ENCODE peak calls at places on chromosomes 13 and 19, in ten cellular contexts. A is cardiac muscle cell, Q is ovary, I is fibroblast of lung, Z is brain microvascular endothelial cell, L is psoas muscle, E is body of pancreas, K is left lung, U is endodermal cell, W is HepG2. V is an unnamed sample.

GRCh38 chr13:32415019-32415418 is 12.9 kb downstream of the N4BP2L1 start:
- DNase-seq in A (no peak), Q (no peak), I (no peak), Z (no peak), L (no peak), E (no peak), K (no peak), U (peak), W (no peak), V (no peak)

GRCh38 chr19:6012416-6013170 is 34.7 kb upstream of the RANBP3 start:
- DNase-seq in A (no peak), Q (no peak), I (no peak), Z (no peak), L (no peak), E (no peak), K (peak), U (no peak), W (no peak), V (no peak)

GRCh38 chr19:41937976-41938375 is 9.7 kb upstream of the ERFL start:
- DNase-seq in A (no peak), Q (no peak), I (no peak), Z (no peak), L (no peak), E (no peak), K (no peak), U (peak), W (no peak), V (no peak)

GRCh38 chr19:12034610-12035009 is 869 bp downstream of the ZNF433 start:
- DNase-seq in A (no peak), Q (no peak), I (peak), Z (no peak), L (no peak), E (peak), K (no peak), U (no peak), W (no peak), V (no peak)

GRCh38 chr19:1469936-1470863 is 8.8 kb downstream of the C19orf25 start:
- DNase-seq in A (peak), Q (peak), I (no peak), Z (no peak), L (peak), E (no peak), K (peak), U (peak), W (no peak), V (peak)

GRCh38 chr19:27777242-27777641 is 1435.7 kb downstream of the UQCRFS1 start:
- DNase-seq in A (no peak), Q (no peak), I (no peak), Z (no peak), L (no peak), E (no peak), K (no peak), U (peak), W (no peak), V (no peak)

GRCh38 chr19:12527034-12527836 is 24.0 kb downstream of the ZNF564 start:
- DNase-seq in A (peak), Q (no peak), I (peak), Z (peak), L (no peak), E (no peak), K (no peak), U (no peak), W (no peak), V (no peak)

GRCh38 chr13:78161266-78161665 is 242.6 kb upstream of the EDNRB start:
- DNase-seq in A (no peak), Q (no peak), I (no peak), Z (no peak), L (no peak), E (no peak), K (no peak), U (no peak), W (no peak), V (no peak)

GRCh38 chr19:29806098-29806866 is 5.5 kb upstream of the CCNE1 start:
- DNase-seq in A (peak), Q (no peak), I (peak), Z (peak), L (peak), E (no peak), K (no peak), U (peak), W (peak), V (peak)

GRCh38 chr19:50568321-50569022 is at the start of gene LRRC4B:
- DNase-seq in A (peak), Q (peak), I (no peak), Z (no peak), L (no peak), E (no peak), K (no peak), U (peak), W (no peak), V (no peak)

GRCh38 chr19:3176715-3177501 is 1.7 kb upstream of the S1PR4 start:
- DNase-seq in A (no peak), Q (no peak), I (peak), Z (no peak), L (no peak), E (no peak), K (peak), U (no peak), W (no peak), V (no peak)

GRCh38 chr13:102693250-102693649 is 1.6 kb downstream of the METTL21C start:
- DNase-seq in A (no peak), Q (no peak), I (no peak), Z (no peak), L (no peak), E (no peak), K (no peak), U (no peak), W (no peak), V (no peak)

GRCh38 chr13:109782066-109782822 is 4.1 kb downstream of the IRS2 start:
- DNase-seq in A (no peak), Q (peak), I (no peak), Z (no peak), L (no peak), E (no peak), K (peak), U (no peak), W (no peak), V (no peak)

GRCh38 chr19:54449701-54450069 is 686 bp downstream of the LENG8 start:
- DNase-seq in A (no peak), Q (no peak), I (peak), Z (peak), L (no peak), E (no peak), K (no peak), U (no peak), W (no peak), V (no peak)

GRCh38 chr13:39877134-39877533 is 221.7 kb downstream of the COG6 start:
- DNase-seq in A (no peak), Q (no peak), I (no peak), Z (no peak), L (no peak), E (no peak), K (no peak), U (no peak), W (no peak), V (no peak)

GRCh38 chr13:113413898-113414282 is 39.4 kb downstream of the ADPRHL1 start:
- DNase-seq in A (no peak), Q (no peak), I (peak), Z (no peak), L (peak), E (no peak), K (peak), U (no peak), W (no peak), V (no peak)

GRCh38 chr19:57664269-57665127 is 4.2 kb upstream of the ZSCAN4 start:
- DNase-seq in A (peak), Q (peak), I (peak), Z (peak), L (peak), E (peak), K (peak), U (peak), W (peak), V (peak)

GRCh38 chr19:50434525-50434924 is 1.8 kb downstream of the MYBPC2 start:
- DNase-seq in A (no peak), Q (no peak), I (no peak), Z (no peak), L (no peak), E (no peak), K (peak), U (peak), W (no peak), V (no peak)

GRCh38 chr13:99830931-99831330 is 140.6 kb downstream of the ZIC5 start:
- DNase-seq in A (no peak), Q (no peak), I (no peak), Z (no peak), L (no peak), E (no peak), K (no peak), U (peak), W (no peak), V (no peak)

GRCh38 chr19:10544242-10544752 is 593 bp downstream of the ATG4D start:
- DNase-seq in A (no peak), Q (peak), I (no peak), Z (no peak), L (no peak), E (peak), K (peak), U (peak), W (no peak), V (peak)

GRCh38 chr13:36345438-36346221 is 564 bp downstream of the SPART start:
- DNase-seq in A (peak), Q (peak), I (peak), Z (peak), L (peak), E (peak), K (peak), U (peak), W (peak), V (peak)

GRCh38 chr13:76556632-76557031 is 329.6 kb downstream of the KCTD12 start:
- DNase-seq in A (no peak), Q (no peak), I (no peak), Z (no peak), L (no peak), E (no peak), K (no peak), U (no peak), W (no peak), V (no peak)

GRCh38 chr13:48483589-48483988 is 49.3 kb downstream of the RCBTB2 start:
- DNase-seq in A (no peak), Q (no peak), I (no peak), Z (no peak), L (no peak), E (no peak), K (no peak), U (no peak), W (no peak), V (no peak)

GRCh38 chr19:46213806-46214205 is 15.7 kb upstream of the IGFL1 start:
- DNase-seq in A (no peak), Q (no peak), I (no peak), Z (no peak), L (no peak), E (no peak), K (peak), U (no peak), W (no peak), V (no peak)

GRCh38 chr19:47231215-47232054 is 436 bp upstream of the BBC3 start:
- DNase-seq in A (peak), Q (peak), I (peak), Z (peak), L (peak), E (peak), K (peak), U (peak), W (peak), V (peak)

GRCh38 chr19:1364070-1364719 is 19.5 kb upstream of the NDUFS7 start:
- DNase-seq in A (no peak), Q (no peak), I (no peak), Z (no peak), L (no peak), E (no peak), K (no peak), U (no peak), W (no peak), V (no peak)

GRCh38 chr19:55041627-55042343 is 3.7 kb upstream of the GP6 start:
- DNase-seq in A (no peak), Q (no peak), I (no peak), Z (no peak), L (no peak), E (no peak), K (no peak), U (no peak), W (no peak), V (no peak)

GRCh38 chr19:40690050-40690698 is at the start of gene NUMBL:
- DNase-seq in A (no peak), Q (no peak), I (no peak), Z (no peak), L (peak), E (no peak), K (no peak), U (no peak), W (no peak), V (no peak)

GRCh38 chr19:5997371-5997770 is 19.4 kb upstream of the RANBP3 start:
- DNase-seq in A (no peak), Q (no peak), I (no peak), Z (no peak), L (no peak), E (no peak), K (no peak), U (peak), W (no peak), V (no peak)

GRCh38 chr19:46608581-46609345 is 7.6 kb downstream of the CALM3 start:
- DNase-seq in A (no peak), Q (peak), I (no peak), Z (no peak), L (no peak), E (no peak), K (no peak), U (peak), W (no peak), V (no peak)

GRCh38 chr19:1411255-1412191 is 4.1 kb downstream of the DAZAP1 start:
- DNase-seq in A (no peak), Q (no peak), I (peak), Z (peak), L (peak), E (peak), K (peak), U (no peak), W (no peak), V (peak)

GRCh38 chr19:5951338-5951861 is 26.5 kb downstream of the RANBP3 start:
- DNase-seq in A (no peak), Q (no peak), I (no peak), Z (no peak), L (no peak), E (no peak), K (peak), U (peak), W (no peak), V (no peak)

GRCh38 chr19:11540642-11541041 is 2.0 kb downstream of the CNN1 start:
- DNase-seq in A (no peak), Q (peak), I (no peak), Z (no peak), L (no peak), E (no peak), K (no peak), U (no peak), W (no peak), V (no peak)

GRCh38 chr13:26539738-26540292 is 17.7 kb upstream of the WASF3 start:
- DNase-seq in A (no peak), Q (no peak), I (no peak), Z (no peak), L (no peak), E (no peak), K (no peak), U (no peak), W (no peak), V (no peak)

DNA sequence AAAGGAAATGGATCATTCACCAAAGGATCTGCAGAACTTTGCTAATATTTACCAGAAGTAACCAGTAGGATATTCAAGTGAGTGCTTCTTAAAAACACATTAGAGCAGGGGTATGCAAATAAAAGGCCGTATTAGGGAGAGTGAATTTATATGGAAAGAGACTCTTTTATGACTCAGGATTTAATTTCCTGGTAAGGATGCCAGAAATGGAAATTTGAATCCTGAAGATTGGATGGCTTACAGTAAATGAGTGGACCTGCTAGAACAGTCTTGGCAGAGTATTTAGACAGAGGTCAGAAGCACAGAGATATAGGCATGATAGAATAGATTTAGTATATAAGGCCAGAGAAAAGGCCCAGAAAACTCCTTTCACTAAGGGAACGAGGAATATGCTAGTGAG is 201.6 kb downstream of the SLITRK5 start:
- DNase-seq in A (no peak), Q (no peak), I (peak), Z (no peak), L (no peak), E (no peak), K (no peak), U (no peak), W (no peak), V (no peak)
- H3K27ac ChIP-seq in A (no peak), Q (no peak), I (no peak), Z (no peak), L (no peak), E (no peak), K (no peak), U (no peak), W (no peak), V (no peak)

DNA sequence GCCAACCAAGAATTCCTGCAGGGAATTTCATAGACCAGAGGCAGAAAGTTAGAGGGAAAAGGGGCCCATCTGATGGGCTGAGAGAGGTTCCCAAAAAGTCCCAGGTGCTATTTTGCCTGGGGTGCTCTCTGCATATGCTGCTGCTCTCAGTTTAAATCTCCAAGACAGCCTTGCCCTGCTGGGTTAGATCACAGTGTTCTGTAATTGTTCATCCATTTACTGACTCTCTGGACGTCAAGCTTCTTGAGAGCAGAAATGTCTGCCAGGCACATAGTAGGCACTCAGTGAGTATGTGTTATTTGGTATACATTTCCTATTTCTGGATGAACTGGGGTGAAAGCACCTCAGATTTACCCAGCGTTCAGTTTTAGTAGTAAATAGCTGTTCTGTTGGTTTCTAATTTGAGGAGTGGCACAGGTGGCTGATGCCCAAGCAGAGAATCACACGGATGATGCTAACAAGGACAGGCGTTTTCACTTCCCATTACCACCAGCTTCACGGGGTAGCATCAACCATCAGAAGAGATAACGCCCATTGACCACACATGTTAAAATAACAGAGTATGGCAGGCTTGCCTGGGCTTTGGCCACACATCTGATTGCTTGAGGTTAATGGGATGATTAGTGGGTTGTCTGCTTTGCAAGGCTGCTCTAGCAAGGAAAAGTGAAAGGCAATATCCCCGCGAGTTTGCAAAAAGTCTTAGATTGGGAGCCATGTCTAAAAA is 161.1 kb downstream of the SLC7A1 start:
- DNase-seq in A (no peak), Q (no peak), I (no peak), Z (no peak), L (no peak), E (no peak), K (no peak), U (no peak), W (no peak), V (no peak)
- TF ChIP-seq CTCF in A (no peak), Q (no peak), I (no peak), Z (no peak), L (no peak), E (no peak), K (no peak), U (no peak), W (no peak), V (no peak)

GRCh38 chr13:111181977-111182376 is 66.9 kb downstream of the ARHGEF7 start:
- DNase-seq in A (no peak), Q (no peak), I (no peak), Z (no peak), L (no peak), E (no peak), K (no peak), U (no peak), W (no peak), V (no peak)

GRCh38 chr13:111179908-111180756 is 65.0 kb downstream of the ARHGEF7 start:
- DNase-seq in A (no peak), Q (no peak), I (no peak), Z (no peak), L (no peak), E (no peak), K (no peak), U (no peak), W (no peak), V (no peak)

GRCh38 chr13:111183959-111184684 is 69.0 kb downstream of the ARHGEF7 start:
- DNase-seq in A (no peak), Q (peak), I (peak), Z (no peak), L (no peak), E (no peak), K (no peak), U (no peak), W (no peak), V (no peak)

GRCh38 chr13:111184685-111185401 is 69.7 kb downstream of the ARHGEF7 start:
- DNase-seq in A (no peak), Q (no peak), I (no peak), Z (peak), L (no peak), E (no peak), K (no peak), U (no peak), W (no peak), V (peak)

DNA sequence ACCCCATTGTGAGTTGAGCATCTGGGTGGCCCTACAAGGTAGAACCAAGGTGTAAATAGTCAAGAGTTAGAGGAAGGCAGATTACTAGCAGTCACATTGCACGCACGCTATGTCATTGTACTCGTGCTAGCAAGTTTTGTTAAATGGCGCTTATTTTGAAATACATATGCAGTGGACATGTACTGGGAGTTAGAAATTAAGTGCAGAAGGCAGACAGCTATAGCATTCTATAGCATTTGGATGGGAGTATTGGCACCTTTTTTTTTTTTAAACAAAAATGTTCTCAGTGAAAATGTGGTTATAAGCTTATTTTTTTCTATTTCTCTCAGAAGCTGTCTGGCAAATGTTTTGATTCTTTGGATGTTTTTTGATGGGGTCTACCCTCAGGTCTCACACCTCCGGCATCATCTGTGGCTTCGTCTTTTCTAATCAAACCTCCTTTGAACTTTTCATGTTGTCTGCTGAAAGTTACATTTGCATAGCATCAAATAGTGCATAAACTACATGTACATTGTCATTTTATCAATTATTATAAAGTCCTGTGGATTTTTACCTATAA is 68.1 kb downstream of the ARHGEF7 start:
- DNase-seq in A (no peak), Q (no peak), I (no peak), Z (no peak), L (no peak), E (no peak), K (no peak), U (no peak), W (no peak), V (no peak)
- H3K27ac ChIP-seq in A (no peak), Q (no peak), I (no peak), Z (no peak), L (peak), E (no peak), K (no peak), U (no peak), W (no peak), V (no peak)

GRCh38 chr13:23513460-23513859 is 56.8 kb upstream of the TNFRSF19 start:
- DNase-seq in A (no peak), Q (no peak), I (no peak), Z (no peak), L (no peak), E (no peak), K (no peak), U (no peak), W (no peak), V (no peak)

GRCh38 chr13:23510979-23511735 is 59.1 kb upstream of the TNFRSF19 start:
- DNase-seq in A (peak), Q (no peak), I (peak), Z (peak), L (no peak), E (peak), K (no peak), U (peak), W (peak), V (peak)

GRCh38 chr13:23514076-23514475 is 56.1 kb upstream of the TNFRSF19 start:
- DNase-seq in A (no peak), Q (no peak), I (no peak), Z (no peak), L (no peak), E (no peak), K (no peak), U (no peak), W (no peak), V (no peak)

GRCh38 chr13:23515116-23515515 is 55.1 kb upstream of the TNFRSF19 start:
- DNase-seq in A (no peak), Q (no peak), I (no peak), Z (no peak), L (no peak), E (no peak), K (no peak), U (no peak), W (no peak), V (no peak)

GRCh38 chr13:23512762-23513395 is 57.3 kb upstream of the TNFRSF19 start:
- DNase-seq in A (no peak), Q (no peak), I (no peak), Z (no peak), L (no peak), E (no peak), K (no peak), U (no peak), W (no peak), V (no peak)
- TF ChIP-seq CTCF in A (peak), Q (no peak), I (peak), Z (peak), L (no peak), E (no peak), K (no peak), U (peak), W (no peak), V (no peak)

GRCh38 chr13:106095406-106095805 is 440.1 kb downstream of the EFNB2 start:
- DNase-seq in A (no peak), Q (no peak), I (no peak), Z (no peak), L (no peak), E (no peak), K (no peak), U (no peak), W (no peak), V (no peak)
- H3K27ac ChIP-seq in A (no peak), Q (no peak), I (no peak), Z (no peak), L (no peak), E (no peak), K (no peak), U (no peak), W (no peak), V (no peak)